ENCODE peak calls at places on chromosomes 16 and 17, in five cellular contexts. S is EL; R is adrenal gland; E is hepatic stellate cell; X is stimulated activated naive CD8-positive, alpha-beta T cell treated with anti-CD3 and anti-CD28 coated beads, Interleukin-15, Interleukin-2, amounts not matched to agents 100 U/mL and 50 U/mL, for 24 hours. A is an unnamed sample.

GRCh38 chr17:56822725-56823124 is 11.0 kb downstream of the C17orf67 start:
- DNase-seq in S (no peak), R (no peak), E (no peak), X (no peak), A (no peak)

GRCh38 chr17:77571562-77571981 is 386.9 kb upstream of the TNRC6C start:
- DNase-seq in S (no peak), R (no peak), E (peak), X (peak), A (peak)

GRCh38 chr17:78665952-78666920 is 89.0 kb upstream of the DNAH17 start:
- DNase-seq in S (peak), R (no peak), E (no peak), X (peak), A (no peak)

GRCh38 chr16:25126820-25127232 is 15.3 kb downstream of the LCMT1 start:
- DNase-seq in S (peak), R (peak), E (peak), X (peak), A (peak)

GRCh38 chr16:20931066-20931465 is 30.5 kb downstream of the LYRM1 start:
- DNase-seq in S (no peak), R (no peak), E (no peak), X (no peak), A (no peak)

GRCh38 chr17:42456223-42457106 is 2.2 kb upstream of the ATP6V0A1 start:
- DNase-seq in S (peak), R (no peak), E (peak), X (no peak), A (no peak)

GRCh38 chr16:25988089-25988488 is 296.3 kb downstream of the HS3ST4 start:
- DNase-seq in S (no peak), R (no peak), E (no peak), X (no peak), A (no peak)

GRCh38 chr16:19969284-19969683 is 84.6 kb upstream of the GPRC5B start:
- DNase-seq in S (no peak), R (no peak), E (no peak), X (no peak), A (no peak)

GRCh38 chr17:3698139-3698538 is 2.2 kb upstream of the P2RX5 start:
- DNase-seq in S (no peak), R (no peak), E (no peak), X (no peak), A (no peak)

GRCh38 chr16:53457670-53458069 is 23.4 kb downstream of the RBL2 start:
- DNase-seq in S (no peak), R (no peak), E (no peak), X (peak), A (no peak)

GRCh38 chr17:43356450-43356849 is 42.3 kb upstream of the ARL4D start:
- DNase-seq in S (no peak), R (no peak), E (no peak), X (no peak), A (no peak)

GRCh38 chr16:28010671-28011070 is 52.8 kb downstream of the GSG1L start:
- DNase-seq in S (peak), R (no peak), E (peak), X (no peak), A (peak)

GRCh38 chr17:31394544-31394943 is 3.1 kb downstream of the RAB11FIP4 start:
- DNase-seq in S (peak), R (peak), E (peak), X (peak), A (peak)

GRCh38 chr16:84329016-84329415 is 34.3 kb downstream of the WFDC1 start:
- DNase-seq in S (no peak), R (no peak), E (no peak), X (no peak), A (no peak)

GRCh38 chr16:15765880-15766279 is 90.9 kb downstream of the MYH11 start:
- DNase-seq in S (peak), R (peak), E (peak), X (peak), A (peak)

GRCh38 chr16:49419016-49419415 is 45.4 kb downstream of the C16orf78 start:
- DNase-seq in S (no peak), R (no peak), E (no peak), X (no peak), A (no peak)

GRCh38 chr16:29807426-29808218 is 1.3 kb downstream of the MAZ start:
- DNase-seq in S (peak), R (peak), E (peak), X (peak), A (peak)

GRCh38 chr17:31581022-31581483 is 189.6 kb downstream of the RAB11FIP4 start:
- DNase-seq in S (peak), R (peak), E (peak), X (no peak), A (peak)

GRCh38 chr17:71460943-71461342 is 659.9 kb upstream of the SOX9 start:
- DNase-seq in S (peak), R (no peak), E (peak), X (no peak), A (peak)

GRCh38 chr17:40499551-40500189 is 1.8 kb downstream of the TNS4 start:
- DNase-seq in S (peak), R (peak), E (peak), X (no peak), A (peak)

GRCh38 chr16:24983521-24983920 is 31.6 kb downstream of the ARHGAP17 start:
- DNase-seq in S (no peak), R (no peak), E (no peak), X (no peak), A (no peak)

GRCh38 chr16:87201052-87201451 is 116.1 kb downstream of the C16orf95 start:
- DNase-seq in S (peak), R (peak), E (peak), X (no peak), A (peak)

GRCh38 chr16:85754403-85754802 is 3.5 kb upstream of the C16orf74 start:
- DNase-seq in S (no peak), R (no peak), E (no peak), X (no peak), A (no peak)

GRCh38 chr16:66382966-66383299 is 16.4 kb downstream of the CDH5 start:
- DNase-seq in S (peak), R (no peak), E (peak), X (no peak), A (peak)

GRCh38 chr16:48384305-48384981 is 770 bp downstream of the SIAH1 start:
- DNase-seq in S (peak), R (peak), E (peak), X (peak), A (peak)

GRCh38 chr17:65058151-65058550 is 1.6 kb upstream of the GNA13 start:
- DNase-seq in S (no peak), R (no peak), E (no peak), X (no peak), A (no peak)

GRCh38 chr16:71389330-71389729 is 30.8 kb downstream of the CALB2 start:
- DNase-seq in S (no peak), R (no peak), E (no peak), X (no peak), A (no peak)

GRCh38 chr17:47905221-47905733 is 9.2 kb downstream of the SP2 start:
- DNase-seq in S (peak), R (no peak), E (peak), X (no peak), A (peak)

GRCh38 chr16:65769776-65770438 is 596.6 kb upstream of the CDH5 start:
- DNase-seq in S (peak), R (no peak), E (no peak), X (no peak), A (peak)

GRCh38 chr16:842061-842476 is 41.5 kb upstream of the GNG13 start:
- DNase-seq in S (no peak), R (no peak), E (peak), X (no peak), A (peak)

GRCh38 chr16:586645-587590 is 2.9 kb upstream of the RAB40C start:
- DNase-seq in S (no peak), R (peak), E (no peak), X (no peak), A (no peak)

GRCh38 chr16:22814330-22815105 is 556 bp downstream of the HS3ST2 start:
- DNase-seq in S (no peak), R (no peak), E (no peak), X (no peak), A (no peak)

GRCh38 chr16:14303654-14304394 is 232.7 kb downstream of the MRTFB start:
- DNase-seq in S (peak), R (peak), E (peak), X (no peak), A (no peak)

GRCh38 chr16:10326647-10327046 is 59.2 kb upstream of the ATF7IP2 start:
- DNase-seq in S (no peak), R (no peak), E (no peak), X (no peak), A (no peak)